ENCODE peak calls at places on chromosome 10, in eight cellular contexts. L is WERI-Rb-1; Q is AG08396; P is transverse colon; H is tibial artery; W is stimulated activated CD8-positive, alpha-beta memory T cell treated with anti-CD3 and anti-CD28 coated beads, Interleukin-12 subunit alpha, Interleukin-12 subunit beta, amount 100 ng/mL, for 4 hours; A is SJSA1; T is MCF 10A. Y is an unnamed sample.

GRCh38 chr10:86348321-86349210 is 18.0 kb downstream of the GRID1 start:
- DNase-seq in L (peak; percentile 77), Q (no peak), P (no peak), H (no peak), W (no peak), A (no peak), T (no peak), Y (no peak)

GRCh38 chr10:83333566-83333965 is 805.7 kb upstream of the GHITM start:
- DNase-seq in L (no peak), Q (no peak), P (no peak), H (no peak), W (no peak), A (no peak), T (no peak), Y (no peak)

GRCh38 chr10:59839576-59839975 is 66.8 kb downstream of the CCDC6 start:
- DNase-seq in L (no peak), Q (peak; percentile 53), P (no peak), H (no peak), W (no peak), A (peak; percentile 69), T (peak; percentile 23), Y (no peak)

GRCh38 chr10:92692085-92692671 is 2.4 kb downstream of the HHEX start:
- DNase-seq in L (no peak), Q (no peak), P (no peak), H (no peak), W (no peak), A (no peak), T (no peak), Y (peak; percentile 66)

GRCh38 chr10:15585303-15585715 is 134.4 kb downstream of the ITGA8 start:
- DNase-seq in L (peak; percentile 63), Q (peak; percentile 66), P (peak; percentile 70), H (peak; percentile 80), W (no peak), A (peak; percentile 58), T (peak; percentile 61), Y (peak; percentile 74)

GRCh38 chr10:71131096-71131495 is 81.3 kb upstream of the UNC5B start:
- DNase-seq in L (no peak), Q (no peak), P (no peak), H (peak; percentile 31), W (no peak), A (no peak), T (no peak), Y (no peak)

GRCh38 chr10:124650820-124651401 is 93.3 kb downstream of the FAM53B start:
- DNase-seq in L (no peak), Q (no peak), P (no peak), H (no peak), W (peak; percentile 55), A (no peak), T (no peak), Y (no peak)

GRCh38 chr10:29734980-29735627 is 100.3 kb upstream of the SVIL start:
- DNase-seq in L (peak; percentile 42), Q (peak; percentile 79), P (peak; percentile 66), H (peak; percentile 83), W (peak; percentile 42), A (peak; percentile 65), T (peak; percentile 41), Y (peak; percentile 51)

GRCh38 chr10:60138842-60139241 is 232.5 kb upstream of the CCDC6 start:
- DNase-seq in L (no peak), Q (no peak), P (no peak), H (no peak), W (no peak), A (no peak), T (no peak), Y (no peak)

GRCh38 chr10:124032982-124033886 is 60.2 kb downstream of the CHST15 start:
- DNase-seq in L (no peak), Q (peak; percentile 88), P (no peak), H (no peak), W (no peak), A (no peak), T (peak; percentile 35), Y (no peak)